ENCODE peak calls at places on chromosome 17, in six cellular contexts. N, G, D, C, S and M are unnamed samples.

GRCh38 chr17:30232015-30232821 is 3.3 kb downstream of the SLC6A4 start:
- DNase-seq in N (no peak), G (no peak), D (no peak), C (no peak), S (no peak), M (no peak)

GRCh38 chr17:51486091-51486490 is 225.7 kb downstream of the UTP18 start:
- DNase-seq in N (no peak), G (no peak), D (no peak), C (no peak), S (no peak), M (no peak)

GRCh38 chr17:329794-330420 is 22.7 kb downstream of the RPH3AL start:
- DNase-seq in N (no peak), G (peak), D (no peak), C (no peak), S (no peak), M (no peak)

GRCh38 chr17:77036841-77037381 is 103.9 kb upstream of the SEC14L1 start:
- DNase-seq in N (no peak), G (no peak), D (no peak), C (no peak), S (no peak), M (no peak)

GRCh38 chr17:40596261-40596919 is 31.1 kb upstream of the CCR7 start:
- DNase-seq in N (peak), G (no peak), D (no peak), C (no peak), S (no peak), M (peak)

GRCh38 chr17:71753070-71753469 is 367.8 kb upstream of the SOX9 start:
- DNase-seq in N (no peak), G (no peak), D (no peak), C (no peak), S (no peak), M (no peak)

GRCh38 chr17:79739148-79740062 is 8.7 kb downstream of the ENPP7 start:
- DNase-seq in N (no peak), G (no peak), D (no peak), C (no peak), S (no peak), M (no peak)

GRCh38 chr17:62676231-62676943 is 48.9 kb downstream of the MRC2 start:
- DNase-seq in N (no peak), G (peak), D (no peak), C (no peak), S (no peak), M (no peak)

GRCh38 chr17:13154932-13155331 is 137.1 kb upstream of the ELAC2 start:
- DNase-seq in N (no peak), G (no peak), D (no peak), C (no peak), S (no peak), M (no peak)

GRCh38 chr17:30600830-30601494 is 123.8 kb downstream of the GOSR1 start:
- DNase-seq in N (no peak), G (no peak), D (no peak), C (no peak), S (no peak), M (no peak)

GRCh38 chr17:72255481-72255880 is 134.7 kb downstream of the SOX9 start:
- DNase-seq in N (no peak), G (no peak), D (no peak), C (no peak), S (no peak), M (no peak)

GRCh38 chr17:35087731-35088646 is 24.5 kb upstream of the RFFL start:
- DNase-seq in N (no peak), G (no peak), D (peak), C (no peak), S (peak), M (no peak)

GRCh38 chr17:3956558-3956957 is 7.7 kb downstream of the ATP2A3 start:
- DNase-seq in N (no peak), G (no peak), D (no peak), C (no peak), S (no peak), M (no peak)

GRCh38 chr17:11559601-11560000 is 38.7 kb upstream of the DNAH9 start:
- DNase-seq in N (no peak), G (no peak), D (no peak), C (no peak), S (no peak), M (no peak)

GRCh38 chr17:30234296-30234695 is 1.2 kb downstream of the SLC6A4 start:
- DNase-seq in N (no peak), G (no peak), D (no peak), C (no peak), S (no peak), M (no peak)

GRCh38 chr17:17533901-17534441 is 37.8 kb upstream of the RASD1 start:
- DNase-seq in N (no peak), G (no peak), D (no peak), C (no peak), S (no peak), M (no peak)

GRCh38 chr17:42894283-42895184 is 6.1 kb upstream of the G6PC1 start:
- DNase-seq in N (no peak), G (no peak), D (no peak), C (no peak), S (no peak), M (no peak)

GRCh38 chr17:68197997-68198930 is 49.6 kb upstream of the AMZ2 start:
- DNase-seq in N (no peak), G (no peak), D (no peak), C (no peak), S (no peak), M (no peak)

GRCh38 chr17:909642-910323 is 69.8 kb downstream of the NXN start:
- DNase-seq in N (no peak), G (no peak), D (peak), C (no peak), S (no peak), M (no peak)

GRCh38 chr17:38508570-38508950 is 80.3 kb downstream of the ARHGAP23 start:
- DNase-seq in N (no peak), G (no peak), D (no peak), C (no peak), S (no peak), M (no peak)

GRCh38 chr17:38510424-38511125 is 82.3 kb downstream of the ARHGAP23 start:
- DNase-seq in N (no peak), G (no peak), D (no peak), C (no peak), S (no peak), M (no peak)

GRCh38 chr17:38507921-38508569 is 79.8 kb downstream of the ARHGAP23 start:
- DNase-seq in N (no peak), G (no peak), D (no peak), C (no peak), S (no peak), M (no peak)

GRCh38 chr17:38509772-38510423 is 81.6 kb downstream of the ARHGAP23 start:
- DNase-seq in N (no peak), G (no peak), D (no peak), C (no peak), S (no peak), M (no peak)

GRCh38 chr17:38509008-38509771 is 80.9 kb downstream of the ARHGAP23 start:
- DNase-seq in N (no peak), G (peak), D (peak), C (no peak), S (peak), M (peak)
- H3K4me3 ChIP-seq in N (no peak), G (no peak), D (no peak), C (peak), S (no peak), M (no peak)

GRCh38 chr17:28397687-28398279 is 8.2 kb downstream of the SLC46A1 start:
- DNase-seq in N (no peak), G (no peak), D (no peak), C (no peak), S (no peak), M (no peak)
- TF ChIP-seq CTCF in N (no peak), G (no peak), D (no peak), C (no peak), S (no peak), M (no peak)

GRCh38 chr17:20074489-20074888 is 65.3 kb downstream of the SPECC1 start:
- DNase-seq in N (no peak), G (no peak), D (no peak), C (no peak), S (no peak), M (no peak)
- H3K4me3 ChIP-seq in N (peak), G (no peak), D (no peak), C (peak), S (no peak), M (peak)

GRCh38 chr17:45098869-45099616 is 33.3 kb downstream of the PLCD3 start:
- DNase-seq in N (no peak), G (no peak), D (peak), C (peak), S (peak), M (no peak)

GRCh38 chr17:45093444-45094110 is 32.5 kb downstream of the NMT1 start:
- DNase-seq in N (no peak), G (no peak), D (no peak), C (no peak), S (peak), M (no peak)

GRCh38 chr17:45096926-45097325 is 35.4 kb downstream of the PLCD3 start:
- DNase-seq in N (no peak), G (no peak), D (no peak), C (no peak), S (no peak), M (no peak)

GRCh38 chr17:45098081-45098868 is 34.0 kb downstream of the PLCD3 start:
- DNase-seq in N (no peak), G (no peak), D (no peak), C (no peak), S (no peak), M (no peak)

DNA sequence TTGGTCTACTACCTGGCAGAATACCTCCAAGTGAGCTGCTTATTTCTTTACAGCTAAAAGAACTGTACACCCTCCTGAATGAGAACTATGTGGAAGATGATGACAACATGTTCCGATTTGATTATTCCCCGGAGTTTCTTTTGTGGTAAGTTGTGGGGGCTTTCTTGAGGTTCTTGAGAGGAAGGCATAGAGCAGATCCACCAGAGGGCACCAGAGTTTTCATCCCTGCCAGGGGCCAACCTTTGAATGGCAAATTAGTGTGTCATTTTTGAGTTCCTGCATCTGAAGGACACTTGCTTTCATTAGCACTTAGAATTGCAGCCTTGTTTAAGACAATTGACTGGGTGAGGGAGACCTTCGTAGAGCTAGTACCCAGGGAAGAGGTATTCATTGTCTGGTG is 35.0 kb downstream of the NMT1 start:
- DNase-seq in N (no peak), G (no peak), D (no peak), C (no peak), S (no peak), M (no peak)
- TF ChIP-seq CTCF in N (peak), G (peak), D (no peak), C (peak), S (peak), M (peak)

DNA sequence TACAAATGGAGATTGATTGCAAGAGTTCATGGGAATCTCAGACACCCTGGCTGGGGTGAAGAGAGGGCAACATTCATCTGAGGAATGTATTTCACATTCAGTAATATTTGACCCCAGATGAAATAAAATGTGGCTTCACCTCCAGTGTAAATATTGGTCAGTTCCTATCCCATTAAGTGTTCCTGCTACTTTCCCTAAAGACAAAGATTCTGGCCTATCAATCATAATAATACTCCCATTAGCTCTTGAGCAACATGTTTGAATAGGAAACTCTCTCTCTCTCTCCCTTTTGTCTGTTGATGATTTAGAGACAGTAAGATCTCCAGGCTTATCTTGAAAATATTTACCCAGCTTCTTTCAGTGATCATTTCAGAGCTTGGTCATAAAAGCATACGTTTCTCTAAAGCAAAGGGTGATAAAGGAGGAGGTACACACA is 70.1 kb downstream of the KCNJ2 start:
- DNase-seq in N (no peak), G (no peak), D (no peak), C (no peak), S (no peak), M (no peak)
- H3K4me3 ChIP-seq in N (no peak), G (no peak), D (no peak), C (no peak), S (no peak), M (no peak)

GRCh38 chr17:80872011-80872929 is 119.4 kb upstream of the CHMP6 start:
- DNase-seq in N (no peak), G (peak), D (no peak), C (no peak), S (peak), M (no peak)

GRCh38 chr17:80868022-80868609 is 123.5 kb upstream of the CHMP6 start:
- DNase-seq in N (no peak), G (peak), D (no peak), C (no peak), S (no peak), M (no peak)

GRCh38 chr17:80871341-80871740 is 120.3 kb upstream of the CHMP6 start:
- DNase-seq in N (no peak), G (peak), D (no peak), C (no peak), S (peak), M (no peak)

GRCh38 chr17:80869476-80869875 is 122.2 kb upstream of the CHMP6 start:
- DNase-seq in N (no peak), G (peak), D (no peak), C (no peak), S (no peak), M (no peak)

GRCh38 chr17:80870401-80870800 is 121.2 kb upstream of the CHMP6 start:
- DNase-seq in N (no peak), G (peak), D (no peak), C (no peak), S (peak), M (no peak)
- TF ChIP-seq CTCF in N (no peak), G (no peak), D (no peak), C (no peak), S (no peak), M (no peak)